ENCODE peak calls at places on chromosomes 12 and 14, in seven cellular contexts. E is fibroblast of mammary gland; J is Caki2; I is fibroblast of pulmonary artery; U is CD4-positive, alpha-beta T cell; Q is EL; K is dorsolateral prefrontal cortex. Y is an unnamed sample.
A peak's percentile ranks its signal among the peaks of the same experiment; 100 is the strongest.

GRCh38 chr12:74538491-74539258 is 1.0 kb downstream of the ATXN7L3B start:
- DNase-seq in E (peak; percentile 22), J (peak; percentile 54), I (no peak), U (peak; percentile 13), Q (peak; percentile 6), K (no peak), Y (no peak)

GRCh38 chr12:29232086-29232485 is 83.0 kb downstream of the FAR2 start:
- DNase-seq in E (no peak), J (no peak), I (no peak), U (no peak), Q (no peak), K (no peak), Y (no peak)

GRCh38 chr12:89695100-89695499 is 13.5 kb downstream of the ATP2B1 start:
- DNase-seq in E (peak; percentile 77), J (no peak), I (peak; percentile 43), U (no peak), Q (peak; percentile 46), K (no peak), Y (no peak)

GRCh38 chr14:48936352-48936751 is 649.8 kb downstream of the RPS29 start:
- DNase-seq in E (peak; percentile 57), J (no peak), I (peak; percentile 32), U (no peak), Q (no peak), K (no peak), Y (no peak)

GRCh38 chr14:92392726-92393125 is 69.8 kb downstream of the SLC24A4 start:
- DNase-seq in E (no peak), J (no peak), I (no peak), U (no peak), Q (no peak), K (no peak), Y (no peak)

GRCh38 chr12:116656371-116656770 is 81.5 kb downstream of the SPRING1 start:
- DNase-seq in E (peak; percentile 74), J (no peak), I (no peak), U (no peak), Q (no peak), K (no peak), Y (no peak)

GRCh38 chr12:103331643-103332042 is 164.1 kb downstream of the C12orf42 start:
- DNase-seq in E (no peak), J (no peak), I (no peak), U (no peak), Q (no peak), K (no peak), Y (no peak)

GRCh38 chr12:26317942-26318565 is 122.7 kb downstream of the SSPN start:
- DNase-seq in E (peak; percentile 98), J (peak; percentile 79), I (peak; percentile 70), U (no peak), Q (peak; percentile 69), K (no peak), Y (no peak)

GRCh38 chr12:84508325-84508861 is 404.2 kb downstream of the SLC6A15 start:
- DNase-seq in E (peak; percentile 87), J (peak; percentile 97), I (peak; percentile 67), U (no peak), Q (peak; percentile 84), K (no peak), Y (no peak)

GRCh38 chr12:42643881-42644579 is 54.5 kb upstream of the PRICKLE1 start:
- DNase-seq in E (no peak), J (no peak), I (no peak), U (no peak), Q (peak; percentile 1), K (no peak), Y (no peak)

GRCh38 chr14:68165274-68165843 is 345.8 kb downstream of the RAD51B start:
- DNase-seq in E (no peak), J (peak; percentile 30), I (no peak), U (no peak), Q (no peak), K (no peak), Y (no peak)

GRCh38 chr14:52190532-52190931 is 77.0 kb upstream of the PTGDR start:
- DNase-seq in E (peak; percentile 8), J (no peak), I (no peak), U (no peak), Q (no peak), K (no peak), Y (no peak)

GRCh38 chr14:99524804-99525698 is 43.8 kb downstream of the CCNK start:
- DNase-seq in E (peak; percentile 48), J (no peak), I (peak; percentile 56), U (peak; percentile 16), Q (peak; percentile 73), K (no peak), Y (peak; percentile 33)

GRCh38 chr14:89519000-89519399 is 102.0 kb upstream of the FOXN3 start:
- DNase-seq in E (no peak), J (no peak), I (no peak), U (no peak), Q (no peak), K (no peak), Y (no peak)

GRCh38 chr14:91367173-91368171 is 50.1 kb downstream of the CCDC88C start:
- DNase-seq in E (no peak), J (peak; percentile 23), I (no peak), U (peak; percentile 37), Q (peak; percentile 29), K (no peak), Y (no peak)

GRCh38 chr12:65875635-65876034 is 51.4 kb downstream of the HMGA2 start:
- DNase-seq in E (no peak), J (peak; percentile 96), I (peak; percentile 51), U (no peak), Q (peak; percentile 51), K (no peak), Y (no peak)

GRCh38 chr12:13250416-13250815 is 53.9 kb downstream of the EMP1 start:
- DNase-seq in E (peak; percentile 67), J (peak; percentile 30), I (peak; percentile 55), U (no peak), Q (peak; percentile 75), K (no peak), Y (no peak)

GRCh38 chr12:91618281-91618680 is 435.7 kb upstream of the DCN start:
- DNase-seq in E (no peak), J (peak; percentile 1), I (no peak), U (no peak), Q (no peak), K (no peak), Y (no peak)

GRCh38 chr12:91877461-91878230 is 268.0 kb downstream of the BTG1 start:
- DNase-seq in E (no peak), J (no peak), I (no peak), U (no peak), Q (no peak), K (no peak), Y (no peak)

GRCh38 chr14:32254952-32255679 is 52.0 kb upstream of the RNU6-8 start:
- DNase-seq in E (peak; percentile 75), J (peak; percentile 66), I (peak; percentile 81), U (peak; percentile 20), Q (peak; percentile 67), K (peak; percentile 74), Y (peak; percentile 2)

GRCh38 chr12:45912774-45913173 is 77.6 kb downstream of the SCAF11 start:
- DNase-seq in E (no peak), J (no peak), I (no peak), U (no peak), Q (no peak), K (no peak), Y (no peak)

GRCh38 chr12:49026101-49026500 is 7.5 kb upstream of the PRKAG1 start:
- DNase-seq in E (no peak), J (no peak), I (no peak), U (no peak), Q (no peak), K (no peak), Y (no peak)

GRCh38 chr12:66516133-66516532 is 162.7 kb downstream of the GRIP1 start:
- DNase-seq in E (no peak), J (no peak), I (peak; percentile 1), U (no peak), Q (peak; percentile 2), K (no peak), Y (no peak)

Y was measured in cerebellar nuclear complex.